ENCODE peak calls at places on chromosomes 4 and X, in ten cellular contexts. E is bronchial epithelial cell, M is prostate gland, X is progenitor cell of endocrine pancreas, B is AG04449, Z is HepG2, T is tibial nerve, Q is WTC11, I is HFF-Myc, K is cardiac fibroblast. V is an unnamed sample.

GRCh38 chr4:88033309-88033708 is 25.9 kb downstream of the PKD2 start:
- DNase-seq in E (peak; percentile 66), M (peak; percentile 48), X (peak; percentile 20), B (no peak), Z (peak; percentile 71), T (peak; percentile 58), Q (peak; percentile 22), I (peak; percentile 37), K (peak; percentile 76), V (peak; percentile 42)

GRCh38 chr4:96986800-96987199 is 1146.9 kb downstream of the PDHA2 start:
- DNase-seq in E (no peak), M (no peak), X (no peak), B (no peak), Z (no peak), T (no peak), Q (no peak), I (no peak), K (no peak), V (no peak)

GRCh38 chr4:67327245-67327860 is 217.9 kb downstream of the CENPC start:
- DNase-seq in E (peak; percentile 54), M (peak; percentile 35), X (peak; percentile 51), B (no peak), Z (peak; percentile 64), T (peak; percentile 82), Q (peak; percentile 63), I (peak; percentile 12), K (peak; percentile 70), V (peak; percentile 49)

GRCh38 chr4:5757954-5758353 is 47.0 kb downstream of the EVC start:
- DNase-seq in E (no peak), M (no peak), X (no peak), B (no peak), Z (no peak), T (no peak), Q (no peak), I (no peak), K (no peak), V (no peak)

GRCh38 chr4:3703677-3704521 is 62.3 kb upstream of the ADRA2C start:
- DNase-seq in E (no peak), M (no peak), X (no peak), B (no peak), Z (no peak), T (no peak), Q (no peak), I (no peak), K (no peak), V (no peak)

GRCh38 chr4:154677923-154678322 is 65.5 kb upstream of the FGG start:
- DNase-seq in E (no peak), M (no peak), X (no peak), B (no peak), Z (no peak), T (no peak), Q (no peak), I (no peak), K (no peak), V (no peak)

GRCh38 chr4:124941267-124941666 is 228.7 kb upstream of the ANKRD50 start:
- DNase-seq in E (peak; percentile 95), M (no peak), X (no peak), B (no peak), Z (no peak), T (no peak), Q (no peak), I (no peak), K (peak; percentile 55), V (no peak)

GRCh38 chr4:15015170-15015569 is 12.9 kb downstream of the CPEB2 start:
- DNase-seq in E (no peak), M (no peak), X (no peak), B (no peak), Z (no peak), T (no peak), Q (no peak), I (no peak), K (no peak), V (no peak)

GRCh38 chr4:156656911-156657310 is 314.7 kb downstream of the PDGFC start:
- DNase-seq in E (peak; percentile 13), M (no peak), X (no peak), B (no peak), Z (no peak), T (no peak), Q (no peak), I (no peak), K (no peak), V (no peak)

GRCh38 chr4:1644906-1645657 is 39.0 kb downstream of the FAM53A start:
- DNase-seq in E (peak; percentile 39), M (peak; percentile 45), X (no peak), B (no peak), Z (no peak), T (no peak), Q (no peak), I (no peak), K (peak; percentile 18), V (no peak)

GRCh38 chr4:56048621-56049427 is 100.1 kb downstream of the CEP135 start:
- DNase-seq in E (no peak), M (peak; percentile 10), X (peak; percentile 62), B (no peak), Z (no peak), T (no peak), Q (peak; percentile 70), I (no peak), K (peak; percentile 46), V (peak; percentile 68)

GRCh38 chr4:3340038-3340702 is 47.3 kb downstream of the RGS12 start:
- DNase-seq in E (no peak), M (no peak), X (no peak), B (no peak), Z (no peak), T (no peak), Q (no peak), I (no peak), K (no peak), V (no peak)

GRCh38 chrX:148070504-148070877 is 89.4 kb downstream of the FMR1NB start:
- DNase-seq in E (no peak), M (no peak), X (no peak), B (no peak), Z (no peak), T (no peak), Q (no peak), I (no peak), K (no peak), V (no peak)

GRCh38 chrX:110748256-110748811 is 47.3 kb downstream of the CHRDL1 start:
- DNase-seq in E (no peak), M (no peak), X (no peak), B (no peak), Z (no peak), T (no peak), Q (no peak), I (no peak), K (no peak), V (no peak)

GRCh38 chr4:110412354-110412753 is 63.6 kb upstream of the ENPEP start:
- DNase-seq in E (no peak), M (no peak), X (no peak), B (no peak), Z (no peak), T (no peak), Q (no peak), I (no peak), K (no peak), V (no peak)

GRCh38 chrX:150150081-150150779 is 211.9 kb upstream of the EOLA2 start:
- DNase-seq in E (no peak), M (no peak), X (no peak), B (no peak), Z (no peak), T (no peak), Q (no peak), I (no peak), K (no peak), V (no peak)

GRCh38 chrX:150148749-150149672 is 210.7 kb upstream of the EOLA2 start:
- DNase-seq in E (no peak), M (no peak), X (no peak), B (no peak), Z (no peak), T (no peak), Q (no peak), I (no peak), K (peak; percentile 18), V (no peak)

GRCh38 chrX:150150780-150151125 is 212.4 kb upstream of the MAMLD1 start:
- DNase-seq in E (no peak), M (no peak), X (no peak), B (no peak), Z (no peak), T (no peak), Q (no peak), I (no peak), K (no peak), V (no peak)

GRCh38 chrX:150143721-150144440 is 205.6 kb upstream of the EOLA2 start:
- DNase-seq in E (no peak), M (no peak), X (no peak), B (no peak), Z (no peak), T (no peak), Q (no peak), I (no peak), K (no peak), V (no peak)

GRCh38 chrX:150146271-150146888 is 208.1 kb upstream of the EOLA2 start:
- DNase-seq in E (no peak), M (no peak), X (no peak), B (no peak), Z (no peak), T (no peak), Q (peak; percentile 34), I (no peak), K (no peak), V (no peak)
- TF ChIP-seq CTCF in E (no peak), M (no peak), X (no peak), B (no peak), Z (no peak), T (no peak), Q (no peak), I (no peak), K (no peak), V (no peak)

DNA sequence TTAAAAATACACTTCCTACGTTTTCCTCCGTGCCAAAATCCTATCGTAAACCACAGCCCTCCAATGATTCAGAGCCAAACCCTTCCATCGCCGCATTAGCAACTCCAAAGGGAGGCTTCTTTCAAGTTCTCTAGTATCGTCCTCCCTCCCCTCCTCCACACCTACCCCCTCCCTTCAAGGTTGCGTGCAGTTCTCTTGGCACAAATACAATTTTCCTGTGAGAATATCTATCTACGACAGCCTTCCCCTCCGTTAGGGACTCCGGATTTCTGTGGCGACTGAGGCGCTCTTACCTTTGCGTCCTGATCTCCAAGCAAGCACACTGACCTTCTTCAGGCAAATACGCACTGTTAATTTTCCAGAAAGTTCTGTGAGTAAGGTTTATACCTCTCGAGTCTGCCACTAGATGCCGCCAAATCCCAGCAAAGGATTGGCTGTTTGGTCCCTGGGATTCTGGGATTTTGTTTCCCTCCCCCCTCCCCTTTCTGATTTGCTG is 1.2 kb upstream of the MORF4L2 start:
- DNase-seq in E (peak; percentile 71), M (peak; percentile 61), X (peak; percentile 51), B (no peak), Z (peak; percentile 67), T (peak; percentile 72), Q (peak; percentile 70), I (peak; percentile 49), K (peak; percentile 86), V (peak; percentile 57)
- TF ChIP-seq CTCF in E (peak; percentile 70), M (peak; percentile 53), X (peak; percentile 71), B (peak; percentile 51), Z (peak; percentile 76), T (peak; percentile 77), Q (no peak), I (peak; percentile 64), K (peak; percentile 65), V (peak; percentile 41)

GRCh38 chr4:129167640-129168260 is 71.8 kb downstream of the C4orf33 start:
- DNase-seq in E (no peak), M (no peak), X (peak; percentile 21), B (no peak), Z (peak; percentile 7), T (no peak), Q (peak; percentile 43), I (no peak), K (no peak), V (no peak)
- TF ChIP-seq CTCF in E (no peak), M (no peak), X (peak; percentile 51), B (no peak), Z (peak; percentile 48), T (no peak), Q (no peak), I (peak; percentile 11), K (no peak), V (no peak)

GRCh38 chr4:177547985-177548384 is 105.7 kb upstream of the AGA start:
- DNase-seq in E (no peak), M (no peak), X (no peak), B (no peak), Z (no peak), T (no peak), Q (no peak), I (no peak), K (peak; percentile 9), V (no peak)
- TF ChIP-seq CTCF in E (no peak), M (no peak), X (no peak), B (no peak), Z (no peak), T (no peak), Q (no peak), I (no peak), K (peak; percentile 0), V (no peak)